ENCODE peak calls at places on chromosome 1, in ten cellular contexts. P is activated naive CD8-positive, alpha-beta T cell treated with anti-CD3 and anti-CD28 coated beads, Interleukin-2, amount 50 U/mL, for 24 hours; R is NCI-H1694 treated with DMSO at 0.1 percent for 48 hours; H is astrocyte of the cerebellum; X is MV-4-11; E is sciatic nerve; W is HCEC 1CT; K is AG08396; C is HT1080; A is Caki2. T is an unnamed sample.

GRCh38 chr1:227911376-227911775 is 36.4 kb downstream of the WNT9A start:
- DNase-seq in P (no peak), R (no peak), H (no peak), X (peak), E (no peak), W (no peak), K (no peak), C (peak), A (no peak), T (no peak)

GRCh38 chr1:15343729-15344128 is 66.0 kb upstream of the EFHD2 start:
- DNase-seq in P (no peak), R (no peak), H (peak), X (no peak), E (no peak), W (no peak), K (no peak), C (no peak), A (no peak), T (peak)

GRCh38 chr1:192904438-192904895 is 95.6 kb downstream of the RGS2 start:
- DNase-seq in P (no peak), R (no peak), H (peak), X (no peak), E (no peak), W (peak), K (peak), C (peak), A (no peak), T (no peak)

GRCh38 chr1:21896652-21897532 is 40.2 kb downstream of the HSPG2 start:
- DNase-seq in P (no peak), R (no peak), H (no peak), X (no peak), E (no peak), W (no peak), K (peak), C (no peak), A (no peak), T (no peak)

GRCh38 chr1:216331211-216331610 is 92.0 kb downstream of the USH2A start:
- DNase-seq in P (no peak), R (no peak), H (no peak), X (no peak), E (no peak), W (no peak), K (no peak), C (no peak), A (no peak), T (no peak)

GRCh38 chr1:34479731-34480130 is 275.1 kb upstream of the GJB5 start:
- DNase-seq in P (no peak), R (no peak), H (no peak), X (no peak), E (no peak), W (no peak), K (no peak), C (no peak), A (no peak), T (no peak)

GRCh38 chr1:183039985-183040447 is 16.8 kb downstream of the LAMC1 start:
- DNase-seq in P (no peak), R (no peak), H (peak), X (peak), E (no peak), W (peak), K (peak), C (peak), A (peak), T (no peak)

GRCh38 chr1:247576514-247576913 is 11.6 kb upstream of the OR2G2 start:
- DNase-seq in P (no peak), R (peak), H (no peak), X (peak), E (no peak), W (no peak), K (no peak), C (peak), A (no peak), T (no peak)

GRCh38 chr1:153670257-153670858 is 435 bp downstream of the ILF2 start:
- DNase-seq in P (peak), R (no peak), H (no peak), X (no peak), E (no peak), W (no peak), K (no peak), C (no peak), A (no peak), T (no peak)

GRCh38 chr1:37752583-37753471 is 12.1 kb downstream of the EPHA10 start:
- DNase-seq in P (peak), R (peak), H (no peak), X (no peak), E (no peak), W (no peak), K (peak), C (no peak), A (no peak), T (no peak)

GRCh38 chr1:40067023-40067422 is 26.5 kb downstream of the CAP1 start:
- DNase-seq in P (no peak), R (no peak), H (no peak), X (no peak), E (no peak), W (peak), K (no peak), C (peak), A (no peak), T (no peak)

GRCh38 chr1:36372617-36373016 is 13.1 kb downstream of the STK40 start:
- DNase-seq in P (no peak), R (no peak), H (no peak), X (no peak), E (no peak), W (no peak), K (no peak), C (peak), A (peak), T (no peak)

GRCh38 chr1:13863701-13864100 is 163.7 kb downstream of the PRDM2 start:
- DNase-seq in P (no peak), R (no peak), H (no peak), X (no peak), E (no peak), W (no peak), K (no peak), C (no peak), A (no peak), T (no peak)

GRCh38 chr1:24415910-24416665 is 486 bp downstream of the NIPAL3 start:
- DNase-seq in P (no peak), R (peak), H (no peak), X (no peak), E (no peak), W (peak), K (no peak), C (peak), A (no peak), T (no peak)

GRCh38 chr1:15684042-15684461 is at the start of gene PLEKHM2:
- DNase-seq in P (peak), R (no peak), H (no peak), X (no peak), E (peak), W (peak), K (peak), C (no peak), A (no peak), T (peak)

GRCh38 chr1:184622136-184622823 is 132.4 kb downstream of the EDEM3 start:
- DNase-seq in P (no peak), R (no peak), H (peak), X (no peak), E (peak), W (peak), K (peak), C (no peak), A (peak), T (peak)

GRCh38 chr1:234617135-234617985 is 7.4 kb upstream of the IRF2BP2 start:
- DNase-seq in P (no peak), R (no peak), H (no peak), X (no peak), E (no peak), W (no peak), K (no peak), C (peak), A (no peak), T (no peak)

GRCh38 chr1:117312453-117313138 is 54.7 kb upstream of the MAN1A2 start:
- DNase-seq in P (no peak), R (no peak), H (no peak), X (peak), E (no peak), W (peak), K (peak), C (peak), A (no peak), T (no peak)

GRCh38 chr1:235401251-235401650 is 34.0 kb downstream of the TBCE start:
- DNase-seq in P (no peak), R (no peak), H (peak), X (no peak), E (no peak), W (no peak), K (no peak), C (no peak), A (no peak), T (no peak)

GRCh38 chr1:76330993-76331603 is 256.6 kb downstream of the ST6GALNAC3 start:
- DNase-seq in P (peak), R (peak), H (peak), X (peak), E (no peak), W (peak), K (peak), C (peak), A (peak), T (peak)

GRCh38 chr1:234772345-234773147 is 162.6 kb upstream of the IRF2BP2 start:
- DNase-seq in P (peak), R (peak), H (peak), X (peak), E (no peak), W (peak), K (peak), C (peak), A (peak), T (peak)

GRCh38 chr1:186828612-186829542 is at the start of gene PLA2G4A:
- DNase-seq in P (no peak), R (no peak), H (peak), X (peak), E (peak), W (peak), K (peak), C (peak), A (peak), T (peak)

GRCh38 chr1:19074902-19075721 is 118.6 kb upstream of the IFFO2 start:
- DNase-seq in P (no peak), R (no peak), H (no peak), X (no peak), E (no peak), W (no peak), K (no peak), C (no peak), A (no peak), T (no peak)

GRCh38 chr1:43423672-43424550 is 29.8 kb downstream of the HYI start:
- DNase-seq in P (no peak), R (no peak), H (no peak), X (no peak), E (no peak), W (no peak), K (no peak), C (no peak), A (peak), T (no peak)

GRCh38 chr1:189606795-189607476 is 870.7 kb downstream of the BRINP3 start:
- DNase-seq in P (no peak), R (no peak), H (peak), X (no peak), E (no peak), W (peak), K (peak), C (peak), A (peak), T (no peak)

GRCh38 chr1:201419241-201419640 is 2.3 kb downstream of the TNNI1 start:
- DNase-seq in P (no peak), R (no peak), H (no peak), X (no peak), E (no peak), W (no peak), K (no peak), C (no peak), A (no peak), T (no peak)

GRCh38 chr1:56374026-56374974 is 205.1 kb downstream of the PLPP3 start:
- DNase-seq in P (no peak), R (peak), H (no peak), X (no peak), E (no peak), W (peak), K (peak), C (no peak), A (no peak), T (no peak)

GRCh38 chr1:65939636-65940035 is 146.9 kb downstream of the PDE4B start:
- DNase-seq in P (no peak), R (no peak), H (no peak), X (peak), E (no peak), W (no peak), K (no peak), C (no peak), A (no peak), T (no peak)

GRCh38 chr1:1304331-1305299 is 3.1 kb downstream of the ACAP3 start:
- DNase-seq in P (no peak), R (peak), H (peak), X (no peak), E (peak), W (peak), K (peak), C (no peak), A (peak), T (peak)

GRCh38 chr1:91891969-91892368 is 6.0 kb upstream of the TGFBR3 start:
- DNase-seq in P (no peak), R (no peak), H (no peak), X (no peak), E (no peak), W (peak), K (no peak), C (peak), A (no peak), T (no peak)

GRCh38 chr1:7572654-7573152 is 198.4 kb upstream of the VAMP3 start:
- DNase-seq in P (no peak), R (no peak), H (no peak), X (no peak), E (no peak), W (no peak), K (no peak), C (no peak), A (no peak), T (no peak)